ENCODE peak calls at places on chromosome 1, in six cellular contexts. One of them, this sample, is unnamed.

GRCh38 chr1:19006000-19006399 is 49.5 kb upstream of the IFFO2 start:
- DNase-seq in H1: no peak
- DNase-seq in K562: peak; percentile 11
- DNase-seq in GM12891: no peak
- DNase-seq in GM12878: no peak
- DNase-seq in HepG2: no peak
- DNase-seq in this sample: no peak

GRCh38 chr1:203362561-203363055 is 11.7 kb upstream of the FMOD start:
- DNase-seq in H1: no peak
- DNase-seq in K562: no peak
- DNase-seq in GM12891: no peak
- DNase-seq in GM12878: no peak
- DNase-seq in HepG2: no peak
- DNase-seq in this sample: no peak

GRCh38 chr1:238690415-238690814 is 696.0 kb upstream of the CHRM3 start:
- DNase-seq in H1: no peak
- DNase-seq in K562: no peak
- DNase-seq in GM12891: no peak
- DNase-seq in GM12878: no peak
- DNase-seq in HepG2: no peak
- DNase-seq in this sample: no peak

GRCh38 chr1:42886800-42887199 is 40.4 kb downstream of the ZNF691 start:
- DNase-seq in H1: no peak
- DNase-seq in K562: no peak
- DNase-seq in GM12891: no peak
- DNase-seq in GM12878: no peak
- DNase-seq in HepG2: no peak
- DNase-seq in this sample: no peak

GRCh38 chr1:64006276-64007051 is 197.0 kb upstream of the UBE2U start:
- DNase-seq in H1: no peak
- DNase-seq in K562: peak; percentile 11
- DNase-seq in GM12891: no peak
- DNase-seq in GM12878: no peak
- DNase-seq in HepG2: peak; percentile 12
- DNase-seq in this sample: no peak

GRCh38 chr1:168636642-168637111 is 60.3 kb downstream of the XCL1 start:
- DNase-seq in H1: no peak
- DNase-seq in K562: no peak
- DNase-seq in GM12891: no peak
- DNase-seq in GM12878: no peak
- DNase-seq in HepG2: no peak
- DNase-seq in this sample: no peak

GRCh38 chr1:227951624-227952373 is 4.1 kb upstream of the WNT9A start:
- DNase-seq in H1: no peak
- DNase-seq in K562: peak; percentile 8
- DNase-seq in GM12891: no peak
- DNase-seq in GM12878: no peak
- DNase-seq in HepG2: no peak
- DNase-seq in this sample: peak; percentile 14

GRCh38 chr1:69175078-69175477 is 392.6 kb upstream of the LRRC7 start:
- DNase-seq in H1: no peak
- DNase-seq in K562: no peak
- DNase-seq in GM12891: no peak
- DNase-seq in GM12878: no peak
- DNase-seq in HepG2: no peak
- DNase-seq in this sample: no peak

GRCh38 chr1:1432951-1433803 is 2.3 kb upstream of the VWA1 start:
- DNase-seq in H1: no peak
- DNase-seq in K562: peak; percentile 84
- DNase-seq in GM12891: peak; percentile 39
- DNase-seq in GM12878: no peak
- DNase-seq in HepG2: peak; percentile 96
- DNase-seq in this sample: peak; percentile 37

GRCh38 chr1:4172659-4173599 is 272.9 kb upstream of the C1orf174 start:
- DNase-seq in H1: no peak
- DNase-seq in K562: peak; percentile 27
- DNase-seq in GM12891: no peak
- DNase-seq in GM12878: no peak
- DNase-seq in HepG2: peak; percentile 73
- DNase-seq in this sample: no peak

GRCh38 chr1:1151306-1151705 is 22.4 kb upstream of the TTLL10 start:
- DNase-seq in H1: no peak
- DNase-seq in K562: no peak
- DNase-seq in GM12891: no peak
- DNase-seq in GM12878: no peak
- DNase-seq in HepG2: no peak
- DNase-seq in this sample: no peak

GRCh38 chr1:159775716-159776115 is 5.0 kb upstream of the DUSP23 start:
- DNase-seq in H1: no peak
- DNase-seq in K562: no peak
- DNase-seq in GM12891: no peak
- DNase-seq in GM12878: no peak
- DNase-seq in HepG2: no peak
- DNase-seq in this sample: no peak

GRCh38 chr1:90200637-90201235 is 205.8 kb downstream of the ZNF326 start:
- DNase-seq in H1: no peak
- DNase-seq in K562: no peak
- DNase-seq in GM12891: no peak
- DNase-seq in GM12878: no peak
- DNase-seq in HepG2: no peak
- DNase-seq in this sample: no peak

GRCh38 chr1:162357681-162358266 is 18.9 kb downstream of the SPATA46 start:
- DNase-seq in H1: no peak
- DNase-seq in K562: peak; percentile 75
- DNase-seq in GM12891: no peak
- DNase-seq in GM12878: no peak
- DNase-seq in HepG2: peak; percentile 30
- DNase-seq in this sample: no peak

GRCh38 chr1:21866629-21867009 is 54.6 kb downstream of the LDLRAD2 start:
- DNase-seq in H1: no peak
- DNase-seq in K562: no peak
- DNase-seq in GM12891: no peak
- DNase-seq in GM12878: no peak
- DNase-seq in HepG2: no peak
- DNase-seq in this sample: no peak

GRCh38 chr1:21869620-21870121 is 57.6 kb downstream of the LDLRAD2 start:
- DNase-seq in H1: no peak
- DNase-seq in K562: no peak
- DNase-seq in GM12891: no peak
- DNase-seq in GM12878: no peak
- DNase-seq in HepG2: peak; percentile 20
- DNase-seq in this sample: no peak

GRCh38 chr1:21868941-21869454 is 56.9 kb downstream of the LDLRAD2 start:
- DNase-seq in H1: no peak
- DNase-seq in K562: no peak
- DNase-seq in GM12891: no peak
- DNase-seq in GM12878: no peak
- DNase-seq in HepG2: peak; percentile 16
- DNase-seq in this sample: no peak

GRCh38 chr1:21870611-21871010 is 58.5 kb downstream of the LDLRAD2 start:
- DNase-seq in H1: no peak
- DNase-seq in K562: no peak
- DNase-seq in GM12891: no peak
- DNase-seq in GM12878: no peak
- DNase-seq in HepG2: no peak
- DNase-seq in this sample: no peak

GRCh38 chr1:21868482-21868881 is 56.4 kb downstream of the LDLRAD2 start:
- DNase-seq in H1: no peak
- DNase-seq in K562: no peak
- DNase-seq in GM12891: no peak
- DNase-seq in GM12878: no peak
- DNase-seq in HepG2: no peak
- DNase-seq in this sample: no peak
- TF ChIP-seq POLR2A in H1: no peak
- TF ChIP-seq POLR2A in K562: no peak
- TF ChIP-seq POLR2A in GM12891: no peak
- TF ChIP-seq POLR2A in GM12878: no peak
- TF ChIP-seq POLR2A in HepG2: no peak
- TF ChIP-seq POLR2A in this sample: no peak

GRCh38 chr1:241406421-241406820 is 49.4 kb upstream of the RGS7 start:
- DNase-seq in H1: no peak
- DNase-seq in K562: no peak
- DNase-seq in GM12891: no peak
- DNase-seq in GM12878: no peak
- DNase-seq in HepG2: no peak
- DNase-seq in this sample: no peak
- TF ChIP-seq TAF1 in H1: no peak
- TF ChIP-seq TAF1 in K562: no peak
- TF ChIP-seq TAF1 in GM12891: no peak
- TF ChIP-seq TAF1 in GM12878: no peak
- TF ChIP-seq TAF1 in HepG2: no peak
- TF ChIP-seq TAF1 in this sample: no peak

DNA sequence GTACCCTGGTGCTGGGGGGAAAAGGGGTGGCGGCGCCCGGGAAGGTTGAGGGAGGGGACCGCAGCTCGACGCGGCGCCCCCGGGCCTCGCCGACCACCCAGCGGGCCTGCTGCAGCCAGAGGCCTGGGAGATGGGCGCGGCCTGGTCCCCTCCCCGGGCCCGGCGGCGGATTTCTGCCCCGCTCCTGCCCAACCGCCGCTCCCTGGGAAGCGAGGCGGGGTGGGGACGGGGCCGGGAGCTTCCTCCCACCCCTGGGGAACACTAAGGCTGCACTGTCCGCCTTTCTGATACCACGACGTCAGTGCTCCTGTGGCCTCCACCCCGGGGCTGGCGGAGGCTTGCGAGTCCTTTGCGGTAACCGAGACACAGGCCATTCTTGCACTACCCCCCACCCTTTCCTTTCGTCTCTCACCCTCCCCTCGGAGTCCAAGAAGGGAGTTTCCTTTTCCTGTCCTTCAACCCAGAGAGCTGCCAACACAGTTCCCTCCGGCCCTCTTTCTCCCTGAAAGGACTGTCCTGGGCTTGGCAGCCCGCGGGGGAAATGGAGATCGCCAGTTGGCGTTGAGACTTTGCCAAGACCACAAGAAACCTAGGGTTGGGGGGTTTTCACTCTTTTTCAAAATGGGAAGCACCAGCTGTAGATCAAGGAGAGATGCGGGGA is 726 bp downstream of the SH3GLB1 start:
- DNase-seq in H1: peak; percentile 2
- DNase-seq in K562: peak; percentile 60
- DNase-seq in GM12891: peak; percentile 12
- DNase-seq in GM12878: no peak
- DNase-seq in HepG2: peak; percentile 9
- DNase-seq in this sample: no peak
- TF ChIP-seq POLR2AphosphoS5 in H1: no peak
- TF ChIP-seq POLR2AphosphoS5 in K562: no peak
- TF ChIP-seq POLR2AphosphoS5 in GM12891: no peak
- TF ChIP-seq POLR2AphosphoS5 in GM12878: no peak
- TF ChIP-seq POLR2AphosphoS5 in HepG2: no peak
- TF ChIP-seq POLR2AphosphoS5 in this sample: no peak

GRCh38 chr1:151920147-151920546 is 10.8 kb upstream of the THEM4 start:
- DNase-seq in H1: no peak
- DNase-seq in K562: no peak
- DNase-seq in GM12891: no peak
- DNase-seq in GM12878: peak; percentile 40
- DNase-seq in HepG2: no peak
- DNase-seq in this sample: no peak

GRCh38 chr1:151919246-151919645 is 9.9 kb upstream of the THEM4 start:
- DNase-seq in H1: no peak
- DNase-seq in K562: no peak
- DNase-seq in GM12891: no peak
- DNase-seq in GM12878: no peak
- DNase-seq in HepG2: no peak
- DNase-seq in this sample: no peak

GRCh38 chr1:151918156-151918555 is 8.8 kb upstream of the THEM4 start:
- DNase-seq in H1: no peak
- DNase-seq in K562: no peak
- DNase-seq in GM12891: no peak
- DNase-seq in GM12878: no peak
- DNase-seq in HepG2: no peak
- DNase-seq in this sample: no peak

GRCh38 chr1:151916959-151917358 is 7.6 kb upstream of the THEM4 start:
- DNase-seq in H1: no peak
- DNase-seq in K562: no peak
- DNase-seq in GM12891: no peak
- DNase-seq in GM12878: no peak
- DNase-seq in HepG2: no peak
- DNase-seq in this sample: no peak

DNA sequence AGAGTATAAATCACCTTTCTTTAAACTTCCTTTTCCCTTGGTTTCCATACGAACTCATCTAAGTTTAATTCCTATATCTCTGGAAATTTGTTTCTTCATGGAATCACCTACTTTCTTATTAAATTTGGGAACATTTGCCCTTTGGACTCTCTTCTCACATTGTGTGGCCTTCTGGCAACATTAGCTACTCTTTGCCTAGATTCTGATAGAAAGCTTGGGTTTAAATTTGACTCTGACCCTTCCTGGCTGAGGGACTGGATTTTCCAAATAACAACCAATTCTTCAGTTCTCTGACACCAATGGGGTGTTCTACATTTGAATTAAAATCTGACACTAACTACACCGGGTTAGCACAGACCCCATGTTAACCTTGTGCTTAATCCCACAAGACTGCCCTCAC is 9.5 kb upstream of the THEM4 start:
- DNase-seq in H1: no peak
- DNase-seq in K562: no peak
- DNase-seq in GM12891: no peak
- DNase-seq in GM12878: no peak
- DNase-seq in HepG2: no peak
- DNase-seq in this sample: no peak
- TF ChIP-seq POLR2A in H1: no peak
- TF ChIP-seq POLR2A in K562: no peak
- TF ChIP-seq POLR2A in GM12891: no peak
- TF ChIP-seq POLR2A in GM12878: no peak
- TF ChIP-seq POLR2A in HepG2: no peak
- TF ChIP-seq POLR2A in this sample: no peak

GRCh38 chr1:32186491-32186890 is 7.0 kb downstream of the TXLNA start:
- DNase-seq in H1: no peak
- DNase-seq in K562: no peak
- DNase-seq in GM12891: no peak
- DNase-seq in GM12878: no peak
- DNase-seq in HepG2: no peak
- DNase-seq in this sample: no peak

GRCh38 chr1:32187850-32188249 is 8.4 kb downstream of the TXLNA start:
- DNase-seq in H1: no peak
- DNase-seq in K562: no peak
- DNase-seq in GM12891: no peak
- DNase-seq in GM12878: no peak
- DNase-seq in HepG2: no peak
- DNase-seq in this sample: no peak

GRCh38 chr1:32182060-32182459 is 2.6 kb downstream of the TXLNA start:
- DNase-seq in H1: no peak
- DNase-seq in K562: no peak
- DNase-seq in GM12891: no peak
- DNase-seq in GM12878: no peak
- DNase-seq in HepG2: no peak
- DNase-seq in this sample: no peak

GRCh38 chr1:32184639-32185038 is 5.2 kb downstream of the TXLNA start:
- DNase-seq in H1: no peak
- DNase-seq in K562: no peak
- DNase-seq in GM12891: no peak
- DNase-seq in GM12878: no peak
- DNase-seq in HepG2: no peak
- DNase-seq in this sample: no peak

GRCh38 chr1:32186077-32186476 is 6.6 kb downstream of the TXLNA start:
- DNase-seq in H1: no peak
- DNase-seq in K562: no peak
- DNase-seq in GM12891: no peak
- DNase-seq in GM12878: no peak
- DNase-seq in HepG2: no peak
- DNase-seq in this sample: no peak
- TF ChIP-seq TAF1 in H1: no peak
- TF ChIP-seq TAF1 in K562: no peak
- TF ChIP-seq TAF1 in GM12891: no peak
- TF ChIP-seq TAF1 in GM12878: no peak
- TF ChIP-seq TAF1 in HepG2: no peak
- TF ChIP-seq TAF1 in this sample: no peak